ENCODE peak calls at places on chromosomes 6 and 20, in nine cellular contexts. J is ovary, R is heart right ventricle, Y is HCT116, W is fibroblast of lung, Z is neural progenitor cell, B is stomach, O is upper lobe of right lung, C is pancreas. M is an unnamed sample.

GRCh38 chr20:3843490-3843889 is 3.1 kb upstream of the MAVS start:
- DNase-seq in O (no peak), C (no peak), Y (peak; percentile 43), R (no peak), Z (no peak), W (peak; percentile 45), J (no peak), B (no peak), M (peak; percentile 49)

GRCh38 chr20:37233471-37234253 is 28.0 kb downstream of the GHRH start:
- DNase-seq in Y (no peak), O (no peak), C (no peak), J (no peak), W (no peak), Z (no peak), B (no peak), R (no peak), M (no peak)

GRCh38 chr20:41006126-41006935 is 22.3 kb upstream of the TOP1 start:
- DNase-seq in O (no peak), J (no peak), B (no peak), C (no peak), R (no peak), Y (no peak), W (no peak), Z (no peak), M (no peak)

GRCh38 chr6:66029391-66029790 is 322.4 kb upstream of the EYS start:
- DNase-seq in W (no peak), Y (no peak), O (no peak), Z (no peak), B (no peak), R (no peak), C (no peak), J (no peak), M (no peak)

GRCh38 chr20:19812696-19813095 is 54.6 kb downstream of the RIN2 start:
- DNase-seq in B (no peak), W (no peak), Y (no peak), J (no peak), Z (no peak), R (no peak), C (no peak), O (no peak), M (no peak)

GRCh38 chr6:44451803-44452690 is 64.5 kb downstream of the CDC5L start:
- DNase-seq in B (no peak), W (no peak), Y (no peak), Z (no peak), C (no peak), O (no peak), J (peak; percentile 28), R (no peak), M (no peak)

GRCh38 chr6:28817808-28818145 is 106.0 kb downstream of the TRIM27 start:
- DNase-seq in C (no peak), Y (no peak), Z (peak; percentile 41), W (no peak), J (no peak), B (no peak), R (no peak), O (no peak), M (no peak)

GRCh38 chr6:11609324-11610071 is 71.9 kb downstream of the TMEM170B start:
- DNase-seq in B (no peak), W (peak; percentile 98), R (peak; percentile 64), Y (no peak), O (no peak), Z (peak; percentile 47), C (no peak), J (peak; percentile 24), M (peak; percentile 41)

GRCh38 chr6:42742116-42742894 is 3.6 kb downstream of the TBCC start:
- DNase-seq in C (no peak), R (no peak), Z (no peak), O (peak; percentile 2), Y (no peak), J (no peak), B (no peak), W (peak; percentile 83), M (peak; percentile 65)

DNA sequence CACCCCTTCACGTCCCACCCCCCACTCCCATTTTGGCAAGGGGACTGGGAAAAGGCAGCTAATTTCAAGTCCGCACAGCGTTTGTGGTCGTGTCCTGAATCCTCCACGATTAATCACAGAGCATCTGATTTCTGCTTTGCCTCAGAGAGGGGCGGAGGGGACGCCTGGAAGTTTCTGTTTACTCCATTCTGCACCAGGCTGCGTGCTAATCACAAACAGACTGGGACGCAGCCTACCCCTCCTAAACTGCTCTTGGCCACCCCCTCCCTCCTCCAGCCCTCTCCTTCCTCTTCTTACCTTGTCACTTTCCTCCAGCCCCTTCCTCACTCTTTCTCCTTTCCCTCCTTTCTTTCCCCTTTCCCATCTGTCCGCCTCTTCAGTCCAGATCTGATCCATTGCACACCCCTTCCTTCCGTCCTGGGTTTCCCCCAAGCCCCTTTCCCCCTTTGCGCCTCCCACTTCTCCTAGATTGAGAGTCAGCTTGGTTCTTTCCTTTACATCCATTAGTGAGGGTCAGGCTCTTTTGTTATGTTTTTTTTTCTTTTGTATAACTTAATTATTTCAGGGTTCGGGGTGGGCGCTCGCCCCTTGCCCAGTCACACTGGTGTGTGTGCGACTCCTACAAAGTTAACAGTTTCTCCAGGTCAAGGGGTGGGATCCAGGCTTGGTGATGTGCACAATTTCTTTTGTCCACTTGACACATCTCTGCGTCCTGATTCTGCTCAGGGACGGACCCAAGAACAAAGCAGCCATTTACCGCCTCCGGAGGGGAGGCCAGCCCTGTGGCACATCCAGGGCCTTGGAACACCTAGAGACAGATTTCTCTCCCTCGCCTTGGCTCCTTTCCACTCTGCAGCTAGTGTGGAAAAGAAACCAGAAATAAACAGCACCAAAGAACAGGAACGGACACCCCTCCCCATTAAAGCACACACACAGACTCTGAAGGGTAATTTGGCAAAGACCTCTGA is 527 bp upstream of the RIPOR3 start:
- DNase-seq in Y (no peak), W (peak; percentile 64), O (no peak), J (no peak), R (no peak), Z (peak; percentile 60), C (no peak), B (no peak), M (peak; percentile 73)
- H3K4me3 ChIP-seq in Y (no peak overlapping the region), W (peak overlapping the region; percentile 67), O (peak overlapping the region; percentile 46), J (peak overlapping the region; percentile 41), R (peak overlapping the region; percentile 55), Z (peak overlapping the region; percentile 44), C (peak overlapping the region; percentile 26), B (peak overlapping the region; percentile 49), M (peak overlapping the region; percentile 0)

DNA sequence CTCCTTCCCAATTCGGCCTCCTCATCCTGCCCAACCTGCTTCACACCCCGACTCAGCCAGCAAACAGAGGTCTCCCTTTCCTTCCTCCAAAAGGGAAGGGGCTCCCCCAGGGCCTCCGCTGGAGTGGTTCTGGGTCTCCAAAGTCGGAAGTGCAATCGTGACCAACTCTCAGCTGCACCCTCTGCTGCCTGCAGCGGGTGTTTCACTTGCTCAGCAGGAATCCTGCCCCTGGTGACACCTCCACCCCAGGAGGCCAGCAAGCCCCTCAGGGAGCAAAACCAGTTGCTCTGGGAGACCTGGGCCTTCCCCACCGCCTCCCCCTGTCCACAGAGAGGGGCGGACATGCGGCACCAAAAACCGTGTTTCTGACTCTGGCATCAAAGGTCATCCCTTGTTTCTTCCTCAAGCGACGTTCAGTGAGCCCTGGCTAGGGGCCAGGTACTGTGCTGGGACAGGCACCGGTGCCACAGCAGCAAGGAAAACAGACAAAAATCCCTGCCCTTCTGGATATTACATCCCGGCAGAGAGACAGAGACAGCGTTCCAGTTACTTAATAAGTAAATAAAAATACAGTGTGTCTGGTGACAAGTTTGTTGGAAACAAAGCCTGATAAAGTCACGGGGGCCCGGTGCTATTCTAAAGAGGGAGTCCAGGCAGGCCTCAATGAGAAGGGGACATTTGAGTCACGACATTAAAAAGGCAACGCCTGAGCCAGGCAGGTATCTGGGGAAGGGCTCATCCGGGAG is 219.0 kb downstream of the BMP7 start:
- DNase-seq in O (peak; percentile 45), B (no peak), R (no peak), C (no peak), J (no peak), Y (no peak), Z (no peak), W (no peak), M (no peak)
- TF ChIP-seq CTCF in O (no peak), B (no peak), R (no peak), C (no peak), J (no peak), Y (no peak), Z (peak; percentile 6), W (no peak), M (peak; percentile 21)

GRCh38 chr6:7411328-7411727 is 21.7 kb downstream of the RIOK1 start:
- DNase-seq in R (no peak), O (no peak), W (no peak), J (no peak), B (no peak), C (no peak), Y (no peak), Z (no peak), M (no peak)
- H3K36me3 ChIP-seq in R (peaks cover 6% of the 10 kb centered on the region), O (peaks cover 89% of the 10 kb centered on the region), W (peaks cover 3% of the 10 kb centered on the region), J (no peaks in the 10 kb centered on the region), B (peaks cover 100% of the 10 kb centered on the region), C (peaks cover 46% of the 10 kb centered on the region), Y (peaks cover 52% of the 10 kb centered on the region), Z (peaks cover 5% of the 10 kb centered on the region), M (peaks cover 15% of the 10 kb centered on the region)

GRCh38 chr6:90076471-90076870 is 182.2 kb downstream of the GJA10 start:
- DNase-seq in Z (no peak), C (no peak), J (no peak), B (no peak), W (no peak), R (no peak), Y (no peak), O (no peak), M (no peak)

GRCh38 chr6:90080876-90081464 is 186.7 kb downstream of the GJA10 start:
- DNase-seq in J (no peak), Z (no peak), W (no peak), C (no peak), O (no peak), R (no peak), Y (no peak), B (no peak), M (no peak)

GRCh38 chr6:90079555-90080490 is 185.6 kb downstream of the GJA10 start:
- DNase-seq in R (no peak), J (no peak), W (no peak), Z (no peak), Y (no peak), B (no peak), C (no peak), O (no peak), M (no peak)

GRCh38 chr6:90082847-90083246 is 188.6 kb downstream of the GJA10 start:
- DNase-seq in C (no peak), Y (no peak), J (no peak), B (no peak), O (no peak), W (no peak), Z (no peak), R (no peak), M (no peak)

DNA sequence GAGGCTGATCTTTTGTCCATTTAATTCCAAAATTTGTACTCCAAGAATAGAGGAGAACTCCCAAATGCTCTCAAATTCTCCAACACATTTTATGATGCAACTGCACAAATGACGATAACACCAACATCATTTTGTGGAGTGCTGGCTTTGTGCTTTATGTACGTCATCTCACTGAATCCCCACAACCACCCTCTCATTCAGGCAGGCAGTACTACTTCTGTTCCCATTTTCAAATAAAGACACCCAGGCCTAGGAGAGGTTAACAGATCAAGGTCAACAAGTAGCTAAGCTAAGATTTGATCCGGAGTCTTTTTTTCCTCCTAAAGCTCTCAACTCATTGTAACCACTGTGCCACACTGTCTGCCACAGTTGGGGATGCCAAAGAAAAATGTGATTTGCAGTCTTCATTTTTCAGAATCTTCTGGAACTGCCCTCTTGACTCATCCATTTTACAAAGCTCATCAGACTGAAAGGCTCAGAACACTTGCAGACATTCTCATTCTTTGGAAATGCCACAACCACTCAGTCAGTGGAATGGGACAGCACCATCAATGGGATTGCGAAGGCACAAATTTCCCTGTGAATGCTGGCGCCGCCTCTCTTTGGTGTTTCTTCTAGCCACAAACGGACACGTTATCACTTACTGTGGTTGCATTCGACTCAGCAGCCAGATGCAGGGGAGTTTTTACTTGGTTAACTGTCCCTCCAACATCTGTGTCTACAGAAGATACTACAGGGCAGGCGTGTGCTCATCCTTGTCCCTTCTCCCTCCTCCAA is 184.4 kb downstream of the GJA10 start:
- DNase-seq in W (peak; percentile 83), C (no peak), R (no peak), B (no peak), J (no peak), Z (no peak), O (no peak), Y (no peak), M (no peak)
- H3K4me3 ChIP-seq in W (no peak overlapping the region), C (no peak overlapping the region), R (no peak overlapping the region), B (no peak overlapping the region), J (no peak overlapping the region), Z (no peak overlapping the region), O (no peak overlapping the region), Y (no peak overlapping the region), M (no peak overlapping the region)

M was measured in bronchial epithelial cell.